ENCODE peak calls at places on chromosomes 11 and 22, in ten cellular contexts. One of them, this sample, is unnamed.

GRCh38 chr22:36136475-36136874 is 24.1 kb downstream of the APOL3 start:
- DNase-seq in PC-3: peak
- DNase-seq in right lobe of liver: no peak
- DNase-seq in LNCaP clone FGC: no peak
- DNase-seq in endodermal cell: no peak
- DNase-seq in cardiac muscle cell: no peak
- DNase-seq in progenitor cell of endocrine pancreas: no peak
- DNase-seq in AG09309: no peak
- DNase-seq in HCT116: no peak
- DNase-seq in MM.1S: no peak
- DNase-seq in this sample: no peak

GRCh38 chr11:119318240-119319135 is 1.6 kb upstream of the MCAM start:
- DNase-seq in PC-3: peak
- DNase-seq in right lobe of liver: no peak
- DNase-seq in LNCaP clone FGC: no peak
- DNase-seq in endodermal cell: peak
- DNase-seq in cardiac muscle cell: peak
- DNase-seq in progenitor cell of endocrine pancreas: no peak
- DNase-seq in AG09309: no peak
- DNase-seq in HCT116: no peak
- DNase-seq in MM.1S: no peak
- DNase-seq in this sample: peak

GRCh38 chr22:29605236-29605850 is 1.9 kb downstream of the NF2 start:
- DNase-seq in PC-3: peak
- DNase-seq in right lobe of liver: no peak
- DNase-seq in LNCaP clone FGC: no peak
- DNase-seq in endodermal cell: no peak
- DNase-seq in cardiac muscle cell: no peak
- DNase-seq in progenitor cell of endocrine pancreas: no peak
- DNase-seq in AG09309: no peak
- DNase-seq in HCT116: no peak
- DNase-seq in MM.1S: no peak
- DNase-seq in this sample: no peak

GRCh38 chr11:35180311-35181233 is 41.6 kb downstream of the CD44 start:
- DNase-seq in PC-3: no peak
- DNase-seq in right lobe of liver: no peak
- DNase-seq in LNCaP clone FGC: peak
- DNase-seq in endodermal cell: no peak
- DNase-seq in cardiac muscle cell: no peak
- DNase-seq in progenitor cell of endocrine pancreas: no peak
- DNase-seq in AG09309: peak
- DNase-seq in HCT116: no peak
- DNase-seq in MM.1S: no peak
- DNase-seq in this sample: no peak

GRCh38 chr11:2699185-2699530 is 636 bp downstream of the KCNQ1OT1 start:
- DNase-seq in PC-3: peak
- DNase-seq in right lobe of liver: peak
- DNase-seq in LNCaP clone FGC: no peak
- DNase-seq in endodermal cell: no peak
- DNase-seq in cardiac muscle cell: peak
- DNase-seq in progenitor cell of endocrine pancreas: no peak
- DNase-seq in AG09309: no peak
- DNase-seq in HCT116: no peak
- DNase-seq in MM.1S: no peak
- DNase-seq in this sample: no peak

GRCh38 chr11:26953770-26954392 is 40.0 kb upstream of the FIBIN start:
- DNase-seq in PC-3: no peak
- DNase-seq in right lobe of liver: no peak
- DNase-seq in LNCaP clone FGC: no peak
- DNase-seq in endodermal cell: no peak
- DNase-seq in cardiac muscle cell: no peak
- DNase-seq in progenitor cell of endocrine pancreas: no peak
- DNase-seq in AG09309: no peak
- DNase-seq in HCT116: no peak
- DNase-seq in MM.1S: no peak
- DNase-seq in this sample: no peak

GRCh38 chr22:26169312-26170111 is at the start of gene SEZ6L:
- DNase-seq in PC-3: no peak
- DNase-seq in right lobe of liver: no peak
- DNase-seq in LNCaP clone FGC: no peak
- DNase-seq in endodermal cell: peak
- DNase-seq in cardiac muscle cell: peak
- DNase-seq in progenitor cell of endocrine pancreas: peak
- DNase-seq in AG09309: no peak
- DNase-seq in HCT116: no peak
- DNase-seq in MM.1S: no peak
- DNase-seq in this sample: no peak

GRCh38 chr11:27158763-27159679 is 118.4 kb downstream of the BBOX1 start:
- DNase-seq in PC-3: peak
- DNase-seq in right lobe of liver: no peak
- DNase-seq in LNCaP clone FGC: peak
- DNase-seq in endodermal cell: peak
- DNase-seq in cardiac muscle cell: peak
- DNase-seq in progenitor cell of endocrine pancreas: peak
- DNase-seq in AG09309: peak
- DNase-seq in HCT116: peak
- DNase-seq in MM.1S: peak
- DNase-seq in this sample: no peak

GRCh38 chr22:22032099-22032905 is 49.7 kb upstream of the TOP3B start:
- DNase-seq in PC-3: no peak
- DNase-seq in right lobe of liver: no peak
- DNase-seq in LNCaP clone FGC: no peak
- DNase-seq in endodermal cell: no peak
- DNase-seq in cardiac muscle cell: no peak
- DNase-seq in progenitor cell of endocrine pancreas: no peak
- DNase-seq in AG09309: no peak
- DNase-seq in HCT116: no peak
- DNase-seq in MM.1S: no peak
- DNase-seq in this sample: no peak

GRCh38 chr22:22031571-22031970 is 49.0 kb upstream of the TOP3B start:
- DNase-seq in PC-3: no peak
- DNase-seq in right lobe of liver: no peak
- DNase-seq in LNCaP clone FGC: no peak
- DNase-seq in endodermal cell: no peak
- DNase-seq in cardiac muscle cell: no peak
- DNase-seq in progenitor cell of endocrine pancreas: no peak
- DNase-seq in AG09309: no peak
- DNase-seq in HCT116: no peak
- DNase-seq in MM.1S: no peak
- DNase-seq in this sample: no peak

GRCh38 chr22:22031183-22031560 is 48.6 kb upstream of the TOP3B start:
- DNase-seq in PC-3: no peak
- DNase-seq in right lobe of liver: no peak
- DNase-seq in LNCaP clone FGC: no peak
- DNase-seq in endodermal cell: no peak
- DNase-seq in cardiac muscle cell: no peak
- DNase-seq in progenitor cell of endocrine pancreas: no peak
- DNase-seq in AG09309: no peak
- DNase-seq in HCT116: no peak
- DNase-seq in MM.1S: peak
- DNase-seq in this sample: no peak

GRCh38 chr22:22032906-22033802 is 50.6 kb upstream of the TOP3B start:
- DNase-seq in PC-3: no peak
- DNase-seq in right lobe of liver: no peak
- DNase-seq in LNCaP clone FGC: no peak
- DNase-seq in endodermal cell: no peak
- DNase-seq in cardiac muscle cell: no peak
- DNase-seq in progenitor cell of endocrine pancreas: no peak
- DNase-seq in AG09309: no peak
- DNase-seq in HCT116: no peak
- DNase-seq in MM.1S: no peak
- DNase-seq in this sample: no peak

DNA sequence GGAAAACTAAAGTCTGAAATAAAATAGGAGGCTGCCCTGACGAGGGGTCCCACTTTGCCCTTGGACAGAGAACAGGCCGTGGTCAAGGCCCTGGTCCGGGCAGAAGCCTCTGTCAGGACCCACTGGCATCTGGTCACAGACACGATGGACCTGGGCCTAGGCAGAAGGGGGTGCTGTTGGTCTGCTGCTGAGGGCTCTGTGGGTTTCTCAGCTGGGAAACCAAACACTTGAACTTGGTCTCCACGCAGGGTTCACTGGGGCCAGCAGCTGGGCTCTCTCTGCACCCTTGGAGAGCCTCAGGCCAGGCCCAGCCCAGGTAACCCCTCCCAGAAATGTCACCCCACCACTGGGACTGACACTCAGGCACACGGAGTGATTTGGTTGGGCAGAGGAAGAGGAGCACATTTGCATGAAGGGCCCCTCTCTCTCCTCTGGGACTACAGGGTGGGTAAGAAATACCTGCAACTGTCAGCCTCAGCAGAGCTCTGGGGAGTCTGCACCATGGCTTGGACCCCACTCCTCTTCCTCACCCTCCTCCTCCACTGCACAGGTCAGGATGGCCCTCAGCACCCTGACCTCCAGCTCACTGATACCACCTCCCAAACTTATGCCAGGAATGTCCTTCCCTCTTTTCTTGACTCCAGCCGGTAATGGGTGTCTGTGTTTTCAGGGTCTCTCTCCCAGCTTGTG is 48.1 kb upstream of the TOP3B start:
- DNase-seq in PC-3: no peak
- DNase-seq in right lobe of liver: no peak
- DNase-seq in LNCaP clone FGC: no peak
- DNase-seq in endodermal cell: peak
- DNase-seq in cardiac muscle cell: peak
- DNase-seq in progenitor cell of endocrine pancreas: no peak
- DNase-seq in AG09309: no peak
- DNase-seq in HCT116: no peak
- DNase-seq in MM.1S: peak
- DNase-seq in this sample: no peak
- TF ChIP-seq CTCF in PC-3: peak
- TF ChIP-seq CTCF in right lobe of liver: no peak
- TF ChIP-seq CTCF in LNCaP clone FGC: peak
- TF ChIP-seq CTCF in endodermal cell: peak
- TF ChIP-seq CTCF in cardiac muscle cell: peak
- TF ChIP-seq CTCF in progenitor cell of endocrine pancreas: peak
- TF ChIP-seq CTCF in AG09309: peak
- TF ChIP-seq CTCF in HCT116: peak
- TF ChIP-seq CTCF in MM.1S: peak
- TF ChIP-seq CTCF in this sample: peak

GRCh38 chr22:19473578-19473977 is 5.4 kb downstream of the UFD1 start:
- DNase-seq in PC-3: no peak
- DNase-seq in right lobe of liver: no peak
- DNase-seq in LNCaP clone FGC: no peak
- DNase-seq in endodermal cell: no peak
- DNase-seq in cardiac muscle cell: no peak
- DNase-seq in progenitor cell of endocrine pancreas: no peak
- DNase-seq in AG09309: no peak
- DNase-seq in HCT116: no peak
- DNase-seq in MM.1S: no peak
- DNase-seq in this sample: no peak
- TF ChIP-seq CTCF in PC-3: no peak
- TF ChIP-seq CTCF in right lobe of liver: no peak
- TF ChIP-seq CTCF in LNCaP clone FGC: no peak
- TF ChIP-seq CTCF in endodermal cell: peak
- TF ChIP-seq CTCF in cardiac muscle cell: no peak
- TF ChIP-seq CTCF in progenitor cell of endocrine pancreas: no peak
- TF ChIP-seq CTCF in AG09309: peak
- TF ChIP-seq CTCF in HCT116: no peak
- TF ChIP-seq CTCF in MM.1S: no peak
- TF ChIP-seq CTCF in this sample: peak

GRCh38 chr11:44761546-44761961 is 34.8 kb downstream of the TSPAN18 start:
- DNase-seq in PC-3: no peak
- DNase-seq in right lobe of liver: peak
- DNase-seq in LNCaP clone FGC: peak
- DNase-seq in endodermal cell: no peak
- DNase-seq in cardiac muscle cell: peak
- DNase-seq in progenitor cell of endocrine pancreas: no peak
- DNase-seq in AG09309: no peak
- DNase-seq in HCT116: no peak
- DNase-seq in MM.1S: no peak
- DNase-seq in this sample: no peak

GRCh38 chr11:44759743-44760476 is 33.1 kb downstream of the TSPAN18 start:
- DNase-seq in PC-3: no peak
- DNase-seq in right lobe of liver: no peak
- DNase-seq in LNCaP clone FGC: no peak
- DNase-seq in endodermal cell: peak
- DNase-seq in cardiac muscle cell: no peak
- DNase-seq in progenitor cell of endocrine pancreas: no peak
- DNase-seq in AG09309: no peak
- DNase-seq in HCT116: no peak
- DNase-seq in MM.1S: no peak
- DNase-seq in this sample: no peak

GRCh38 chr11:44760477-44760872 is 33.7 kb downstream of the TSPAN18 start:
- DNase-seq in PC-3: no peak
- DNase-seq in right lobe of liver: no peak
- DNase-seq in LNCaP clone FGC: no peak
- DNase-seq in endodermal cell: peak
- DNase-seq in cardiac muscle cell: no peak
- DNase-seq in progenitor cell of endocrine pancreas: no peak
- DNase-seq in AG09309: no peak
- DNase-seq in HCT116: no peak
- DNase-seq in MM.1S: no peak
- DNase-seq in this sample: no peak

GRCh38 chr11:44758996-44759395 is 32.2 kb downstream of the TSPAN18 start:
- DNase-seq in PC-3: no peak
- DNase-seq in right lobe of liver: peak
- DNase-seq in LNCaP clone FGC: no peak
- DNase-seq in endodermal cell: peak
- DNase-seq in cardiac muscle cell: no peak
- DNase-seq in progenitor cell of endocrine pancreas: no peak
- DNase-seq in AG09309: no peak
- DNase-seq in HCT116: no peak
- DNase-seq in MM.1S: no peak
- DNase-seq in this sample: no peak

GRCh38 chr11:44760917-44761545 is 34.3 kb downstream of the TSPAN18 start:
- DNase-seq in PC-3: peak
- DNase-seq in right lobe of liver: peak
- DNase-seq in LNCaP clone FGC: no peak
- DNase-seq in endodermal cell: peak
- DNase-seq in cardiac muscle cell: peak
- DNase-seq in progenitor cell of endocrine pancreas: no peak
- DNase-seq in AG09309: no peak
- DNase-seq in HCT116: peak
- DNase-seq in MM.1S: no peak
- DNase-seq in this sample: peak
- TF ChIP-seq CTCF in PC-3: no peak
- TF ChIP-seq CTCF in right lobe of liver: no peak
- TF ChIP-seq CTCF in LNCaP clone FGC: no peak
- TF ChIP-seq CTCF in endodermal cell: peak
- TF ChIP-seq CTCF in cardiac muscle cell: no peak
- TF ChIP-seq CTCF in progenitor cell of endocrine pancreas: peak
- TF ChIP-seq CTCF in AG09309: no peak
- TF ChIP-seq CTCF in HCT116: no peak
- TF ChIP-seq CTCF in MM.1S: no peak
- TF ChIP-seq CTCF in this sample: peak

DNA sequence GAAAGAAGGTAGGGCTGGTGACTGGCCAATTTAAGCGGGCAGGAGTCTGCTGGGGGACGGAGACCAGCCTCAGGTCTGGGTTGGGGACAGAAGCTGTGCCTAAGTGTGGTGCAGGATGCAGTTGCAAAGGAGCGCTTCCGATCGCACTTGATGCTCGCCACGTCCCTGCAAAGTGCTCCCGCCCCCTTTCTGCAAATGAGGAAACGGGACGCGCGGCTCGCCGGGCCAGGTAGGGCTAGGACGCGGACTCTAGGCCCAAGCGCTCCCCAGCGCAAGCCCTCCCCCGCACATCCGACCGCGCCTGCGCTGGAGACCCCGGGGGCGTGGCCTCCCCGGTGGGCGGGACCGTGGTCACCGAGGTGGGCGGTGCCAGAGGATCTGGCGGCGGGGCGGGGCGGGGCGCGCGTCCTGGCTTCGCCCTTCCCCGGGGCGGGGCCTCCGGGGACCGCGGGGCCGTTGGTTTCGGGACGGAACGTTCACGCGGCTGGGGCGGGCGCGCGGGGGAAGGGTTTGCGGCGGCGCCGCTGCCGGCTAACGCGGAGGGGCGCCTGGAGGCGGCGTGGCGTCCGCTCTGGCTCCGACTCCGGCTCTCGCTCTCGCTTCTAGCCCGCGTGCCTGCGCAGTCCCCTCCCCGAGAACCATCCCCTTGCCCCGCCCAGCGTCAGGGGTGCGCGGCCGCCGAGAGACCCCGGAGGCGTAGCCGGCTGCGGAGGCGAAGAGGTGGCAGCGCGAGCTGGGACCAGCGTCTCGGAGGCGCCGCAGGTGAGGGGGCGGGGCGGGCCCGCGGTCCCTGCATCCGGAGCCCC is at the start of gene FAM118A:
- DNase-seq in PC-3: peak
- DNase-seq in right lobe of liver: peak
- DNase-seq in LNCaP clone FGC: peak
- DNase-seq in endodermal cell: peak
- DNase-seq in cardiac muscle cell: peak
- DNase-seq in progenitor cell of endocrine pancreas: peak
- DNase-seq in AG09309: peak
- DNase-seq in HCT116: peak
- DNase-seq in MM.1S: peak
- DNase-seq in this sample: peak
- TF ChIP-seq CTCF in PC-3: no peak
- TF ChIP-seq CTCF in right lobe of liver: no peak
- TF ChIP-seq CTCF in LNCaP clone FGC: no peak
- TF ChIP-seq CTCF in endodermal cell: no peak
- TF ChIP-seq CTCF in cardiac muscle cell: no peak
- TF ChIP-seq CTCF in progenitor cell of endocrine pancreas: no peak
- TF ChIP-seq CTCF in AG09309: no peak
- TF ChIP-seq CTCF in HCT116: no peak
- TF ChIP-seq CTCF in MM.1S: no peak
- TF ChIP-seq CTCF in this sample: no peak

This sample was measured in epithelial cell of proximal tubule.